ENCODE peak calls at places on chromosomes 1 and 21, in seven cellular contexts. V, B, N, Z, F, I and Q are unnamed samples.
A peak's percentile ranks its signal among the peaks of the same experiment; 100 is the strongest.

GRCh38 chr1:76501576-76502219 is 365.6 kb upstream of the ST6GALNAC5 start:
- DNase-seq in V (no peak), B (no peak), N (no peak), Z (no peak), F (no peak), I (no peak), Q (no peak)

GRCh38 chr1:211742889-211743529 is 67.6 kb upstream of the NEK2 start:
- DNase-seq in V (no peak), B (no peak), N (no peak), Z (no peak), F (no peak), I (no peak), Q (no peak)

GRCh38 chr1:28830814-28831213 is 18.8 kb downstream of the OPRD1 start:
- DNase-seq in V (no peak), B (peak; percentile 86), N (no peak), Z (no peak), F (no peak), I (no peak), Q (no peak)

GRCh38 chr1:235030919-235031596 is 97.6 kb downstream of the TOMM20 start:
- DNase-seq in V (no peak), B (no peak), N (no peak), Z (no peak), F (no peak), I (no peak), Q (no peak)

GRCh38 chr1:205346956-205347574 is 9.7 kb downstream of the KLHDC8A start:
- DNase-seq in V (no peak), B (no peak), N (no peak), Z (no peak), F (no peak), I (peak; percentile 36), Q (no peak)

GRCh38 chr1:160137216-160137862 is 14.1 kb upstream of the ATP1A4 start:
- DNase-seq in V (no peak), B (no peak), N (no peak), Z (no peak), F (no peak), I (no peak), Q (no peak)

GRCh38 chr21:41167348-41168342 is at the start of gene BACE2:
- DNase-seq in V (peak; percentile 33), B (peak; percentile 51), N (peak; percentile 67), Z (peak; percentile 79), F (peak; percentile 45), I (peak; percentile 72), Q (peak; percentile 72)

GRCh38 chr1:196651079-196651478 is 764 bp upstream of the CFH start:
- DNase-seq in V (no peak), B (no peak), N (no peak), Z (no peak), F (no peak), I (no peak), Q (no peak)

GRCh38 chr21:36847189-36847588 is 119.3 kb downstream of the HLCS start:
- DNase-seq in V (peak; percentile 76), B (no peak), N (peak; percentile 74), Z (no peak), F (peak; percentile 31), I (peak; percentile 62), Q (no peak)

GRCh38 chr1:207309775-207310273 is 11.7 kb upstream of the CD55 start:
- DNase-seq in V (peak; percentile 85), B (no peak), N (peak; percentile 61), Z (peak; percentile 76), F (no peak), I (peak; percentile 74), Q (no peak)

GRCh38 chr1:157288511-157288910 is 150.3 kb upstream of the ETV3 start:
- DNase-seq in V (no peak), B (no peak), N (no peak), Z (no peak), F (no peak), I (no peak), Q (no peak)

GRCh38 chr1:118381197-118381596 is 196.2 kb upstream of the SPAG17 start:
- DNase-seq in V (no peak), B (no peak), N (no peak), Z (no peak), F (no peak), I (no peak), Q (no peak)

GRCh38 chr1:182095946-182096345 is 34.4 kb upstream of the ZNF648 start:
- DNase-seq in V (no peak), B (no peak), N (no peak), Z (no peak), F (no peak), I (no peak), Q (no peak)

GRCh38 chr1:197001828-197002227 is 24.5 kb downstream of the CFHR5 start:
- DNase-seq in V (no peak), B (no peak), N (no peak), Z (no peak), F (no peak), I (no peak), Q (no peak)

GRCh38 chr1:216434232-216434631 is 11.0 kb upstream of the USH2A start:
- DNase-seq in V (no peak), B (no peak), N (no peak), Z (no peak), F (no peak), I (no peak), Q (no peak)

GRCh38 chr21:22791986-22792560 is 1793.9 kb downstream of the NCAM2 start:
- DNase-seq in V (peak; percentile 24), B (peak; percentile 53), N (peak; percentile 28), Z (peak; percentile 2), F (peak; percentile 6), I (peak; percentile 32), Q (peak; percentile 31)

GRCh38 chr1:18668051-18668450 is 37.4 kb downstream of the PAX7 start:
- DNase-seq in V (no peak), B (no peak), N (no peak), Z (peak; percentile 16), F (no peak), I (peak; percentile 58), Q (no peak)

GRCh38 chr1:13838236-13838635 is 138.2 kb downstream of the PRDM2 start:
- DNase-seq in V (no peak), B (no peak), N (no peak), Z (no peak), F (no peak), I (no peak), Q (no peak)

GRCh38 chr1:167790117-167790516 is 68.3 kb downstream of the MPZL1 start:
- DNase-seq in V (no peak), B (no peak), N (no peak), Z (no peak), F (no peak), I (no peak), Q (no peak)

GRCh38 chr1:175307160-175307559 is 114.6 kb upstream of the KIAA0040 start:
- DNase-seq in V (no peak), B (no peak), N (no peak), Z (no peak), F (no peak), I (no peak), Q (no peak)

GRCh38 chr1:205578780-205579571 is 52.8 kb downstream of the ELK4 start:
- DNase-seq in V (no peak), B (no peak), N (no peak), Z (peak; percentile 50), F (no peak), I (no peak), Q (no peak)

GRCh38 chr1:212782422-212783154 is 9.0 kb downstream of the NSL1 start:
- DNase-seq in V (peak; percentile 38), B (peak; percentile 16), N (peak; percentile 62), Z (no peak), F (no peak), I (peak; percentile 48), Q (peak; percentile 20)

GRCh38 chr1:209389258-209389657 is 194.3 kb upstream of the CAMK1G start:
- DNase-seq in V (peak; percentile 82), B (no peak), N (peak; percentile 96), Z (peak; percentile 47), F (no peak), I (peak; percentile 50), Q (no peak)

GRCh38 chr1:96918406-96918805 is 196.8 kb downstream of the PTBP2 start:
- DNase-seq in V (peak; percentile 45), B (no peak), N (peak; percentile 74), Z (no peak), F (no peak), I (no peak), Q (no peak)

GRCh38 chr1:20590313-20590777 is 1.4 kb downstream of the CDA start:
- DNase-seq in V (no peak), B (no peak), N (peak; percentile 87), Z (no peak), F (no peak), I (peak; percentile 54), Q (no peak)

GRCh38 chr1:201585099-201585498 is 46.2 kb downstream of the NAV1 start:
- DNase-seq in V (peak; percentile 29), B (no peak), N (peak; percentile 76), Z (no peak), F (no peak), I (no peak), Q (no peak)

GRCh38 chr1:37323486-37324377 is 150.6 kb upstream of the ZC3H12A start:
- DNase-seq in V (peak; percentile 19), B (peak; percentile 11), N (peak; percentile 33), Z (peak; percentile 23), F (peak; percentile 54), I (peak; percentile 38), Q (peak; percentile 51)

GRCh38 chr1:182703539-182703938 is 19.2 kb upstream of the RGS8 start:
- DNase-seq in V (no peak), B (peak; percentile 90), N (no peak), Z (no peak), F (no peak), I (no peak), Q (no peak)

GRCh38 chr1:178122283-178122682 is 28.4 kb downstream of the RASAL2 start:
- DNase-seq in V (no peak), B (no peak), N (peak; percentile 43), Z (no peak), F (no peak), I (no peak), Q (no peak)

GRCh38 chr21:25561668-25562641 is 45.3 kb downstream of the MRPL39 start:
- DNase-seq in V (peak; percentile 66), B (no peak), N (peak; percentile 71), Z (peak; percentile 48), F (no peak), I (peak; percentile 2), Q (no peak)

GRCh38 chr1:86409416-86410021 is 13.4 kb upstream of the ODF2L start:
- DNase-seq in V (no peak), B (no peak), N (peak; percentile 31), Z (no peak), F (no peak), I (no peak), Q (peak; percentile 33)

GRCh38 chr21:42526379-42526727 is 12.7 kb downstream of the SLC37A1 start:
- DNase-seq in V (no peak), B (peak; percentile 65), N (no peak), Z (peak; percentile 49), F (peak; percentile 90), I (no peak), Q (no peak)

GRCh38 chr1:69911301-69911801 is 294.0 kb downstream of the LRRC40 start:
- DNase-seq in V (peak; percentile 87), B (no peak), N (peak; percentile 93), Z (no peak), F (no peak), I (no peak), Q (no peak)

GRCh38 chr1:45526135-45526644 is 4.5 kb upstream of the PRDX1 start:
- DNase-seq in V (no peak), B (no peak), N (no peak), Z (no peak), F (no peak), I (no peak), Q (no peak)

GRCh38 chr21:45640001-45640887 is 3.3 kb upstream of the PCBP3 start:
- DNase-seq in V (no peak), B (no peak), N (no peak), Z (no peak), F (no peak), I (no peak), Q (no peak)

GRCh38 chr1:87598429-87598828 is 269.7 kb downstream of the LMO4 start:
- DNase-seq in V (no peak), B (no peak), N (no peak), Z (no peak), F (no peak), I (peak; percentile 25), Q (peak; percentile 61)

GRCh38 chr1:184792450-184792969 is 37.9 kb upstream of the EDEM3 start:
- DNase-seq in V (peak; percentile 95), B (no peak), N (peak; percentile 100), Z (peak; percentile 71), F (peak; percentile 13), I (peak; percentile 91), Q (no peak)

GRCh38 chr1:43887748-43888147 is 45.9 kb upstream of the ARTN start:
- DNase-seq in V (no peak), B (no peak), N (no peak), Z (no peak), F (no peak), I (no peak), Q (no peak)